ENCODE peak calls at places on chromosomes 16 and 17, in four cellular contexts. N is left ventricle myocardium inferior, Y is Peyer's patch, G is heart right ventricle. B is an unnamed sample. For H3K4me1 and H3K27me3, the result is how much of the 10 kb centered on the place peaks cover.

GRCh38 chr17:1267471-1267947 is 2.7 kb upstream of the BHLHA9 start:
- DNase-seq in Y (no peak), G (no peak), N (no peak), B (no peak)

GRCh38 chr17:80397686-80398085 is 17.3 kb upstream of the ENDOV start:
- DNase-seq in G (no peak), Y (no peak), N (no peak), B (no peak)

GRCh38 chr17:2094891-2095535 is 40.1 kb downstream of the HIC1 start:
- DNase-seq in Y (peak), G (peak), N (peak), B (peak)

GRCh38 chr16:50812876-50813466 is 71.1 kb downstream of the CYLD start:
- DNase-seq in N (no peak), Y (no peak), G (no peak), B (no peak)

GRCh38 chr16:29745853-29746345 is at the start of gene C16orf54:
- DNase-seq in G (peak), Y (peak), N (peak), B (no peak)

GRCh38 chr17:73750975-73751374 is 106.7 kb upstream of the SDK2 start:
- DNase-seq in N (no peak), Y (peak), G (no peak), B (no peak)

GRCh38 chr16:21162661-21163151 is 4.2 kb downstream of the LDAF1 start:
- DNase-seq in N (peak), Y (no peak), G (peak), B (no peak)

GRCh38 chr16:48574766-48575165 is 35.2 kb downstream of the N4BP1 start:
- DNase-seq in G (no peak), N (no peak), Y (no peak), B (no peak)

GRCh38 chr16:1063728-1064127 is 8.8 kb upstream of the SSTR5 start:
- DNase-seq in N (no peak), Y (no peak), G (no peak), B (no peak)

GRCh38 chr16:4487955-4488481 is 11.8 kb downstream of the HMOX2 start:
- DNase-seq in G (no peak), N (no peak), Y (no peak), B (no peak)

GRCh38 chr16:724188-725040 is 1.8 kb downstream of the CCDC78 start:
- DNase-seq in N (no peak), G (peak), Y (no peak), B (peak)

GRCh38 chr17:69050999-69051775 is 9.5 kb downstream of the ABCA9 start:
- DNase-seq in Y (no peak), N (no peak), G (no peak), B (no peak)

GRCh38 chr16:18853694-18854093 is 52.3 kb upstream of the ARL6IP1 start:
- DNase-seq in N (no peak), G (no peak), Y (no peak), B (no peak)

GRCh38 chr17:81102869-81103268 is 62.4 kb upstream of the PVALEF start:
- DNase-seq in N (no peak), G (no peak), Y (no peak), B (no peak)

GRCh38 chr17:3859895-3860294 is 13.8 kb upstream of the NCBP3 start:
- DNase-seq in G (no peak), Y (no peak), N (no peak), B (no peak)

GRCh38 chr16:78648517-78648916 is 549.1 kb downstream of the WWOX start:
- DNase-seq in G (no peak), Y (no peak), N (no peak), B (no peak)

GRCh38 chr17:83055911-83056582 is 23.4 kb upstream of the METRNL start:
- DNase-seq in N (peak), G (no peak), Y (peak), B (no peak)

GRCh38 chr17:1643293-1643998 is 2.1 kb downstream of the SCARF1 start:
- DNase-seq in Y (peak), N (no peak), G (peak), B (peak)

GRCh38 chr16:7545251-7545650 is 212.6 kb downstream of the RBFOX1 start:
- DNase-seq in N (no peak), Y (no peak), G (no peak), B (no peak)

GRCh38 chr16:4077083-4077714 is 39.0 kb downstream of the ADCY9 start:
- DNase-seq in N (no peak), Y (no peak), G (no peak), B (no peak)

GRCh38 chr17:39194985-39195524 is 2.4 kb downstream of the CACNB1 start:
- DNase-seq in Y (no peak), N (no peak), G (no peak), B (no peak)

GRCh38 chr17:28227278-28228108 is 91.5 kb upstream of the TMEM97 start:
- DNase-seq in N (no peak), G (peak), Y (peak), B (peak)

GRCh38 chr17:30345527-30346075 is 11.7 kb upstream of the TMIGD1 start:
- DNase-seq in Y (peak), G (no peak), N (no peak), B (no peak)

GRCh38 chr16:4358831-4359561 is 7.9 kb upstream of the PAM16 start:
- DNase-seq in N (peak), Y (peak), G (peak), B (peak)

GRCh38 chr16:2115591-2115973 is 20.1 kb downstream of the PKD1 start:
- DNase-seq in Y (no peak), G (no peak), N (no peak), B (peak)

GRCh38 chr17:4583796-4584124 is 569 bp upstream of the SMTNL2 start:
- DNase-seq in G (no peak), Y (no peak), N (no peak), B (no peak)

GRCh38 chr17:72580321-72581127 is 459.7 kb downstream of the SOX9 start:
- DNase-seq in G (no peak), N (no peak), Y (peak), B (peak)

GRCh38 chr17:37506678-37507077 is 17.0 kb downstream of the DUSP14 start:
- DNase-seq in Y (no peak), N (no peak), G (no peak), B (no peak)

GRCh38 chr16:30675133-30675532 is 16.9 kb downstream of the FBRS start:
- DNase-seq in G (no peak), Y (no peak), N (no peak), B (no peak)

DNA sequence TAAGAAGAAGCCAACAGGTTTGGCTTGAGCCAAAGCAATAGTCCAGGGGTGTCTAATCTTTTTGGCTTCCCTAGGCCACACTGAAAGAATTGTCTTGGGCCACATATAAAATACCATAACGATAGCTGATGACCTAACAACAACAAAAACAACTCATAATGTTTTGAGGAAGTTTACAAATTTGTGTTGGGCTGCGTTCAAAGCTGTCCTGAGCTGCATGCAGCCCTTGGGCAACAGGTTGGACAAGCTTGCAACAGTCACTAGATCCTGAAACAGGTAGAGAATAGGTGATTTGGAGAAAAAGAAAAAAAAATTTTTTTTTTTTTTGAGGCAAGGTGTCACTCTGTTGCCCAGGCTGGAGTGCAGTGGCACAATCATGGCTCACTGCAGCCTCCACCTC is 4.5 kb downstream of the CRYBA1 start:
- DNase-seq in Y (no peak), N (no peak), G (no peak), B (no peak)
- H3K4me1 ChIP-seq in Y (under half), N (under half), G (under half), B (under half)

GRCh38 chr16:35744084-35744483 is 2284.7 kb downstream of the TP53TG3F start:
- DNase-seq in N (no peak), G (no peak), Y (no peak), B (no peak)

GRCh38 chr16:35744716-35745115 is 2285.3 kb downstream of the TP53TG3F start:
- DNase-seq in N (no peak), Y (no peak), G (no peak), B (no peak)

GRCh38 chr16:35746281-35746962 is 2287.0 kb downstream of the TP53TG3F start:
- DNase-seq in G (no peak), Y (no peak), N (no peak), B (no peak)

GRCh38 chr16:35745821-35746248 is 2286.4 kb downstream of the TP53TG3F start:
- DNase-seq in G (no peak), Y (no peak), N (no peak), B (peak)

GRCh38 chr16:35745191-35745590 is 2285.8 kb downstream of the TP53TG3F start:
- DNase-seq in Y (no peak), N (no peak), G (no peak), B (no peak)
- H3K27me3 ChIP-seq in Y (under half), N (under half), G (under half), B (under half)

DNA sequence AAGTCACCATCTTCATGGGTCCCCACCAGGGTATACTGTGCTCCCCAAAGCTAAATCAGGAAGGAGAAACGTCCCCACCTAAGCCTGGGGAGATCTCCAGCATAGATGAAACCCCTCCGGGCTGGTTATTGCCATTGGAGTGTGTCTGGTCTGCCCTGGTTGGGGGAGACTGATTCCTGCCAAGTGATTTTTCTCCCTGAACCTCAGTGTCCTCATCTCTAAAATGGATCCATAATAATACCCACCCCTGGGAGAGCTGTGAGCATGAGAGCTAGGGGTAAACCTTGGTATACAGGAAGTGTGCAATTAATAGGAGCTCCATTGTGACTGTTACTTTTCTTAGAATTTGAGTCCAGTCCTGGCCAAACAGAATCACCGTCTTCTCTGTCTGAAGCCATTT is 111.1 kb downstream of the CMIP start:
- DNase-seq in Y (no peak), G (no peak), N (no peak), B (no peak)
- H3K4me1 ChIP-seq in Y (under half), G (under half), N (under half), B (under half)

GRCh38 chr17:46002973-46003316 is 3.9 kb downstream of the STH start:
- DNase-seq in N (no peak), Y (no peak), G (no peak), B (no peak)
- H3K27me3 ChIP-seq in N (under half), Y (under half), G (under half), B (under half)

GRCh38 chr16:70754874-70755600 is 45.9 kb downstream of the VAC14 start:
- DNase-seq in N (no peak), G (no peak), Y (no peak), B (no peak)
- H3K4me1 ChIP-seq in N (under half), G (under half), Y (under half), B (under half)

B was measured in pancreas.